ENCODE peak calls at places on chromosomes 4 and X, in nine cellular contexts. V is AG10803, L is RCC 7860, T is substantia nigra, S is Right ventricle myocardium superior, B is fibroblast of pulmonary artery, P is RWPE1, U is M059J, O is HEK293T. M is an unnamed sample.

GRCh38 chrX:10397349-10397748 is 223.0 kb downstream of the MID1 start:
- DNase-seq in V (no peak), L (no peak), T (no peak), S (no peak), B (no peak), P (no peak), U (no peak), O (no peak), M (no peak)

GRCh38 chr4:161841759-161842158 is 322.0 kb downstream of the FSTL5 start:
- DNase-seq in V (no peak), L (no peak), T (no peak), S (no peak), B (no peak), P (no peak), U (no peak), O (no peak), M (no peak)

GRCh38 chrX:107675823-107676555 is 47.7 kb downstream of the PRPS1 start:
- DNase-seq in V (peak), L (peak), T (no peak), S (peak), B (peak), P (no peak), U (peak), O (no peak), M (no peak)

GRCh38 chr4:155675709-155676429 is 9.2 kb downstream of the GUCY1A1 start:
- DNase-seq in V (peak), L (no peak), T (no peak), S (no peak), B (peak), P (no peak), U (no peak), O (peak), M (no peak)

GRCh38 chr4:54090804-54091623 is 8.9 kb upstream of the GSX2 start:
- DNase-seq in V (peak), L (no peak), T (no peak), S (peak), B (no peak), P (no peak), U (no peak), O (no peak), M (no peak)

GRCh38 chrX:101274198-101274597 is 16.9 kb downstream of the TAF7L start:
- DNase-seq in V (no peak), L (no peak), T (no peak), S (no peak), B (no peak), P (no peak), U (no peak), O (no peak), M (no peak)

GRCh38 chr4:150006197-150006596 is 72.0 kb upstream of the DCLK2 start:
- DNase-seq in V (peak), L (no peak), T (no peak), S (no peak), B (no peak), P (no peak), U (peak), O (no peak), M (no peak)

GRCh38 chrX:119391279-119391678 is 7.9 kb upstream of the SLC25A43 start:
- DNase-seq in V (peak), L (no peak), T (no peak), S (no peak), B (peak), P (no peak), U (peak), O (peak), M (no peak)

GRCh38 chr4:123120473-123120872 is 198.1 kb upstream of the NUDT6 start:
- DNase-seq in V (peak), L (peak), T (no peak), S (no peak), B (peak), P (peak), U (peak), O (no peak), M (no peak)

GRCh38 chr4:31089815-31090214 is 369.6 kb downstream of the PCDH7 start:
- DNase-seq in V (no peak), L (peak), T (no peak), S (no peak), B (peak), P (peak), U (peak), O (peak), M (no peak)

GRCh38 chr4:182310316-182310715 is 67.1 kb downstream of the TENM3 start:
- DNase-seq in V (peak), L (no peak), T (no peak), S (no peak), B (no peak), P (no peak), U (no peak), O (no peak), M (no peak)

GRCh38 chr4:6606465-6607235 is 31.7 kb downstream of the MAN2B2 start:
- DNase-seq in V (no peak), L (no peak), T (no peak), S (no peak), B (no peak), P (no peak), U (no peak), O (no peak), M (no peak)

GRCh38 chr4:33063238-33063637 is 2343.1 kb downstream of the PCDH7 start:
- DNase-seq in V (peak), L (peak), T (no peak), S (no peak), B (peak), P (no peak), U (peak), O (no peak), M (no peak)

GRCh38 chr4:122469457-122469856 is 12.9 kb upstream of the IL2 start:
- DNase-seq in V (no peak), L (no peak), T (no peak), S (no peak), B (no peak), P (no peak), U (no peak), O (no peak), M (no peak)

GRCh38 chr4:4327652-4328121 is 37.6 kb downstream of the ZBTB49 start:
- DNase-seq in V (peak), L (no peak), T (no peak), S (peak), B (peak), P (no peak), U (no peak), O (peak), M (peak)

M was measured in progenitor cell of endocrine pancreas.